ENCODE peak calls at places on chromosomes 4 and X, in five cellular contexts. M is lower leg skin; F is activated T-helper 9 cell treated with anti-CD3 and anti-CD28 coated beads, Interleukin-2, amount 50 U/mL, for 16 hours; O is epithelial cell of proximal tubule; W is stimulated activated CD8-positive, alpha-beta memory T cell treated with anti-CD3 and anti-CD28 coated beads, Interleukin-4, amount 100 ng/mL, for 24 hours. Z is an unnamed sample.
A peak's percentile ranks its signal among the peaks of the same experiment; 100 is the strongest.

GRCh38 chr4:24774452-24774851 is 20.9 kb upstream of the SOD3 start:
- DNase-seq in O (peak; percentile 43), W (no peak), M (no peak), F (no peak), Z (no peak)

GRCh38 chrX:132958086-132958703 is at the start of gene HS6ST2:
- DNase-seq in W (no peak), M (no peak), O (no peak), F (no peak), Z (no peak)

GRCh38 chr4:39976945-39977488 is 694 bp downstream of the PDS5A start:
- DNase-seq in O (no peak), M (peak; percentile 90), F (no peak), W (peak; percentile 37), Z (no peak)

GRCh38 chr4:80610845-80611244 is 275.3 kb downstream of the CFAP299 start:
- DNase-seq in W (no peak), F (no peak), O (no peak), M (no peak), Z (no peak)

GRCh38 chr4:155207534-155208257 is 740 bp upstream of the NPY2R start:
- DNase-seq in W (no peak), M (no peak), O (peak; percentile 10), F (no peak), Z (peak; percentile 25)

GRCh38 chr4:100848865-100849264 is 331.0 kb upstream of the EMCN start:
- DNase-seq in W (no peak), F (no peak), O (no peak), M (no peak), Z (peak; percentile 31)

GRCh38 chrX:16839852-16840460 is 30.2 kb downstream of the RBBP7 start:
- DNase-seq in M (no peak), F (no peak), W (no peak), O (no peak), Z (peak; percentile 24)

GRCh38 chr4:1382776-1383727 is 23.2 kb downstream of the NKX1-1 start:
- DNase-seq in M (peak; percentile 79), W (no peak), F (no peak), O (no peak), Z (no peak)